ENCODE peak calls at places on chromosomes 13 and 19, in four cellular contexts. R is mucosa of gallbladder, C is GM04504, N is amygdala. J is an unnamed sample.

GRCh38 chr19:3955688-3956087 is 15.2 kb downstream of the DAPK3 start:
- DNase-seq in R (no peak), N (no peak), C (no peak), J (no peak)

GRCh38 chr13:44051923-44052322 is 172.2 kb downstream of the LACC1 start:
- DNase-seq in C (no peak), R (no peak), N (no peak), J (no peak)

GRCh38 chr13:49587311-49587847 is 2.0 kb upstream of the RCBTB1 start:
- DNase-seq in R (no peak), C (no peak), N (no peak), J (no peak)

GRCh38 chr13:28406728-28407266 is 88.1 kb downstream of the FLT1 start:
- DNase-seq in R (no peak), C (no peak), N (no peak), J (no peak)

GRCh38 chr19:15575406-15575805 is 39.6 kb upstream of the CYP4F8 start:
- DNase-seq in C (no peak), R (no peak), N (no peak), J (no peak)

GRCh38 chr13:54185101-54185500 is 1156.5 kb downstream of the OLFM4 start:
- DNase-seq in R (no peak), N (no peak), C (no peak), J (no peak)

GRCh38 chr13:113657851-113658741 is at the start of gene ATP4B:
- DNase-seq in R (no peak), N (no peak), C (no peak), J (no peak)

GRCh38 chr19:3162418-3163229 is 15.9 kb upstream of the S1PR4 start:
- DNase-seq in R (no peak), N (no peak), C (no peak), J (no peak)

GRCh38 chr13:100872761-100873160 is 198.2 kb upstream of the TMTC4 start:
- DNase-seq in C (no peak), N (no peak), R (peak), J (no peak)

GRCh38 chr13:111503905-111504695 is 183.7 kb downstream of the TEX29 start:
- DNase-seq in R (no peak), C (no peak), N (no peak), J (no peak)

GRCh38 chr13:24232474-24232873 is 72.0 kb downstream of the SPATA13 start:
- DNase-seq in C (no peak), R (no peak), N (no peak), J (no peak)

GRCh38 chr13:57569981-57570380 is 61.6 kb upstream of the PCDH17 start:
- DNase-seq in N (no peak), R (no peak), C (no peak), J (no peak)

GRCh38 chr19:19900574-19901444 is at the start of gene ZNF93:
- DNase-seq in C (peak), R (peak), N (peak), J (peak)

GRCh38 chr19:45469835-45470146 is 2.0 kb downstream of the FOSB start:
- DNase-seq in N (peak), C (no peak), R (no peak), J (peak)

GRCh38 chr13:36163809-36164308 is 32.7 kb upstream of the DCLK1 start:
- DNase-seq in R (no peak), N (no peak), C (no peak), J (no peak)

GRCh38 chr19:10228393-10228792 is 2.7 kb downstream of the S1PR2 start:
- DNase-seq in N (no peak), C (no peak), R (no peak), J (no peak)

GRCh38 chr19:38741670-38742069 is 2.6 kb downstream of the CAPN12 start:
- DNase-seq in N (no peak), C (no peak), R (no peak), J (no peak)

GRCh38 chr19:43462887-43463380 is 2.5 kb downstream of the LYPD3 start:
- DNase-seq in N (no peak), R (no peak), C (no peak), J (no peak)

GRCh38 chr13:110015253-110015652 is 228.9 kb upstream of the IRS2 start:
- DNase-seq in R (peak), N (no peak), C (no peak), J (no peak)

GRCh38 chr19:3145909-3146676 is 10.3 kb downstream of the GNA15 start:
- DNase-seq in N (no peak), C (no peak), R (no peak), J (no peak)

GRCh38 chr13:80379245-80379644 is 38.3 kb upstream of the SPRY2 start:
- DNase-seq in C (peak), R (no peak), N (no peak), J (no peak)

GRCh38 chr19:43504426-43505185 is at the start of gene PHLDB3:
- DNase-seq in R (peak), C (no peak), N (no peak), J (no peak)

GRCh38 chr19:31938675-31939074 is 406.7 kb upstream of the ZNF507 start:
- DNase-seq in N (no peak), C (no peak), R (no peak), J (no peak)

GRCh38 chr13:76886292-76887061 is at the start of gene KCTD12:
- DNase-seq in N (peak), R (peak), C (peak), J (peak)

GRCh38 chr19:3125900-3126524 is 9.8 kb upstream of the GNA15 start:
- DNase-seq in R (peak), N (no peak), C (no peak), J (peak)

GRCh38 chr13:21069561-21070004 is 8.2 kb upstream of the LATS2 start:
- DNase-seq in R (peak), C (peak), N (no peak), J (no peak)

GRCh38 chr19:3738477-3739220 is 22.8 kb downstream of the APBA3 start:
- DNase-seq in R (no peak), N (no peak), C (no peak), J (no peak)

GRCh38 chr13:94327318-94327717 is 152.2 kb downstream of the DCT start:
- DNase-seq in N (no peak), C (no peak), R (no peak), J (no peak)

GRCh38 chr19:46654621-46655152 is 6.3 kb downstream of the DACT3 start:
- DNase-seq in N (peak), R (no peak), C (no peak), J (peak)

GRCh38 chr19:2271516-2272103 is 10.4 kb downstream of the PEAK3 start:
- DNase-seq in R (no peak), C (peak), N (no peak), J (no peak)

GRCh38 chr13:43800828-43801227 is 14.1 kb upstream of the ENOX1 start:
- DNase-seq in N (no peak), R (no peak), C (no peak), J (no peak)

GRCh38 chr19:37963190-37963947 is 56.4 kb downstream of the SIPA1L3 start:
- DNase-seq in N (no peak), C (peak), R (no peak), J (no peak)

GRCh38 chr19:19170053-19170945 is at the start of gene MEF2B:
- DNase-seq in R (peak), N (no peak), C (peak), J (peak)